ENCODE peak calls at places on chromosomes 3 and 15, in seven cellular contexts. Z, K, H, U, V, I and M are unnamed samples.

GRCh38 chr3:151964768-151965167 is 91.3 kb downstream of the SUCNR1 start:
- DNase-seq in Z (no peak), K (no peak), H (no peak), U (no peak), V (no peak), I (no peak), M (no peak)

GRCh38 chr3:109806929-109807328 is 469.6 kb upstream of the DPPA4 start:
- DNase-seq in Z (no peak), K (peak; percentile 21), H (peak; percentile 11), U (no peak), V (peak; percentile 3), I (peak; percentile 5), M (no peak)

GRCh38 chr15:95277266-95277665 is 1045.9 kb downstream of the MCTP2 start:
- DNase-seq in Z (no peak), K (no peak), H (no peak), U (no peak), V (no peak), I (no peak), M (no peak)

GRCh38 chr15:78457101-78457500 is 19.1 kb downstream of the IREB2 start:
- DNase-seq in Z (no peak), K (no peak), H (peak; percentile 14), U (no peak), V (no peak), I (no peak), M (no peak)

GRCh38 chr15:75130597-75131268 is 70.9 kb upstream of the C15orf39 start:
- DNase-seq in Z (no peak), K (no peak), H (no peak), U (no peak), V (no peak), I (no peak), M (no peak)

GRCh38 chr15:41933771-41934170 is 38.6 kb downstream of the EHD4 start:
- DNase-seq in Z (no peak), K (no peak), H (peak; percentile 29), U (peak; percentile 56), V (peak; percentile 24), I (no peak), M (no peak)

GRCh38 chr3:156781310-156782230 is 44.6 kb upstream of the LEKR1 start:
- DNase-seq in Z (no peak), K (no peak), H (no peak), U (no peak), V (no peak), I (no peak), M (no peak)

GRCh38 chr15:89389841-89390603 is 55.4 kb upstream of the POLG start:
- DNase-seq in Z (no peak), K (no peak), H (no peak), U (no peak), V (no peak), I (no peak), M (no peak)

GRCh38 chr3:76054404-76054803 is 269.1 kb upstream of the ZNF717 start:
- DNase-seq in Z (no peak), K (no peak), H (no peak), U (no peak), V (no peak), I (no peak), M (no peak)

GRCh38 chr15:43193710-43194109 is 8.5 kb downstream of the CCNDBP1 start:
- DNase-seq in Z (no peak), K (no peak), H (no peak), U (no peak), V (no peak), I (no peak), M (no peak)

GRCh38 chr15:100919481-100920405 is 586 bp downstream of the LRRK1 start:
- DNase-seq in Z (peak; percentile 60), K (no peak), H (peak; percentile 28), U (peak; percentile 82), V (peak; percentile 22), I (no peak), M (no peak)

GRCh38 chr15:51982013-51982769 is 10.6 kb upstream of the LEO1 start:
- DNase-seq in Z (no peak), K (peak; percentile 67), H (peak; percentile 16), U (no peak), V (peak; percentile 53), I (peak; percentile 3), M (peak; percentile 75)

GRCh38 chr3:139629033-139629432 is 48.7 kb downstream of the NMNAT3 start:
- DNase-seq in Z (no peak), K (no peak), H (peak; percentile 9), U (no peak), V (peak; percentile 9), I (no peak), M (no peak)

GRCh38 chr3:55162031-55162784 is 234.3 kb upstream of the LRTM1 start:
- DNase-seq in Z (no peak), K (no peak), H (no peak), U (no peak), V (no peak), I (no peak), M (no peak)

GRCh38 chr15:56244811-56245576 is 1.3 kb upstream of the RFX7 start:
- DNase-seq in Z (peak; percentile 42), K (no peak), H (peak; percentile 69), U (no peak), V (peak; percentile 55), I (peak; percentile 4), M (peak; percentile 49)

GRCh38 chr15:42158941-42159340 is 2.5 kb upstream of the PLA2G4F start:
- DNase-seq in Z (no peak), K (no peak), H (no peak), U (no peak), V (no peak), I (no peak), M (no peak)

GRCh38 chr15:69126054-69126469 is 34.4 kb upstream of the GLCE start:
- DNase-seq in Z (no peak), K (no peak), H (peak; percentile 40), U (no peak), V (no peak), I (no peak), M (no peak)

GRCh38 chr15:92803852-92804609 is 96.1 kb upstream of the CHD2 start:
- DNase-seq in Z (peak; percentile 92), K (peak; percentile 83), H (peak; percentile 80), U (peak; percentile 91), V (peak; percentile 90), I (peak; percentile 8), M (no peak)